ENCODE peak calls at places on chromosomes 3 and 15, in six cellular contexts. Q, G, B, I, A and E are unnamed samples.

GRCh38 chr3:128603811-128604447 is 46.7 kb downstream of the RPN1 start:
- DNase-seq in Q (no peak), G (no peak), B (no peak), I (no peak), A (no peak), E (no peak)

GRCh38 chr3:143120716-143121239 is 1.2 kb downstream of the CHST2 start:
- DNase-seq in Q (peak), G (no peak), B (peak), I (no peak), A (no peak), E (no peak)

GRCh38 chr15:100853676-100854440 is 25.8 kb upstream of the ALDH1A3 start:
- DNase-seq in Q (no peak), G (no peak), B (no peak), I (no peak), A (no peak), E (no peak)

GRCh38 chr3:175656451-175656850 is 797.3 kb downstream of the NAALADL2 start:
- DNase-seq in Q (no peak), G (no peak), B (no peak), I (no peak), A (no peak), E (no peak)

GRCh38 chr15:88847144-88847543 is 43.9 kb downstream of the ACAN start:
- DNase-seq in Q (no peak), G (no peak), B (no peak), I (no peak), A (no peak), E (no peak)

GRCh38 chr15:62828364-62828763 is 214.2 kb upstream of the TPM1 start:
- DNase-seq in Q (no peak), G (no peak), B (no peak), I (no peak), A (no peak), E (no peak)

GRCh38 chr15:36527512-36528162 is 51.8 kb upstream of the CDIN1 start:
- DNase-seq in Q (no peak), G (no peak), B (no peak), I (no peak), A (no peak), E (no peak)

GRCh38 chr15:42084465-42085235 is 9.7 kb downstream of the PLA2G4D start:
- DNase-seq in Q (peak), G (peak), B (peak), I (no peak), A (peak), E (no peak)

GRCh38 chr3:20558161-20558560 is 372.2 kb upstream of the SGO1 start:
- DNase-seq in Q (no peak), G (no peak), B (no peak), I (no peak), A (no peak), E (no peak)

GRCh38 chr3:135706758-135707375 is 258.7 kb upstream of the PPP2R3A start:
- DNase-seq in Q (no peak), G (no peak), B (no peak), I (no peak), A (peak), E (no peak)

GRCh38 chr3:184379375-184380209 is at the start of gene CHRD:
- DNase-seq in Q (no peak), G (peak), B (no peak), I (no peak), A (no peak), E (no peak)

GRCh38 chr15:45399381-45400212 is 21.3 kb upstream of the GATM start:
- DNase-seq in Q (no peak), G (no peak), B (no peak), I (peak), A (peak), E (no peak)